ENCODE peak calls at places on chromosomes 13 and 19, in five cellular contexts. E, F, T, M and C are unnamed samples.
A peak's percentile ranks its signal among the peaks of the same experiment; 100 is the strongest.

GRCh38 chr13:97223711-97224461 is 1.8 kb downstream of the MBNL2 start:
- DNase-seq in E (peak; percentile 96), F (peak; percentile 19), T (peak; percentile 89), M (no peak), C (no peak)

GRCh38 chr13:43348397-43348796 is 325.0 kb downstream of the DNAJC15 start:
- DNase-seq in E (peak; percentile 49), F (no peak), T (peak; percentile 53), M (no peak), C (no peak)

GRCh38 chr13:98548230-98548629 is 28.7 kb downstream of the STK24 start:
- DNase-seq in E (peak; percentile 50), F (no peak), T (no peak), M (no peak), C (no peak)

GRCh38 chr19:30969586-30969985 is 379.6 kb downstream of the TSHZ3 start:
- DNase-seq in E (no peak), F (no peak), T (no peak), M (no peak), C (no peak)

GRCh38 chr19:31325342-31325741 is 23.9 kb downstream of the TSHZ3 start:
- DNase-seq in E (no peak), F (no peak), T (no peak), M (no peak), C (no peak)

GRCh38 chr13:114161644-114162532 is 17.2 kb upstream of the CFAP97D2 start:
- DNase-seq in E (peak; percentile 41), F (no peak), T (peak; percentile 40), M (peak; percentile 43), C (no peak)

GRCh38 chr13:51733656-51734334 is 70.2 kb downstream of the DHRS12 start:
- DNase-seq in E (no peak), F (no peak), T (peak; percentile 55), M (no peak), C (no peak)

GRCh38 chr19:53076984-53077383 is 26.2 kb downstream of the ZNF160 start:
- DNase-seq in E (peak; percentile 40), F (no peak), T (no peak), M (peak; percentile 33), C (peak; percentile 15)

GRCh38 chr13:66691149-66691548 is 539.0 kb downstream of the PCDH9 start:
- DNase-seq in E (no peak), F (no peak), T (no peak), M (no peak), C (no peak)

GRCh38 chr13:43766766-43767165 is 20.0 kb downstream of the ENOX1 start:
- DNase-seq in E (no peak), F (no peak), T (no peak), M (peak; percentile 21), C (no peak)

GRCh38 chr13:37457594-37457993 is 141.0 kb downstream of the POSTN start:
- DNase-seq in E (peak; percentile 49), F (no peak), T (peak; percentile 32), M (no peak), C (no peak)

GRCh38 chr13:20776751-20777150 is 3.0 kb upstream of the EEF1AKMT1 start:
- DNase-seq in E (no peak), F (no peak), T (no peak), M (no peak), C (no peak)

GRCh38 chr13:100363874-100364273 is 224.7 kb downstream of the GGACT start:
- DNase-seq in E (peak; percentile 81), F (no peak), T (peak; percentile 41), M (no peak), C (no peak)

GRCh38 chr19:39304701-39305571 is 8.7 kb downstream of the IFNL1 start:
- DNase-seq in E (no peak), F (no peak), T (no peak), M (no peak), C (no peak)

GRCh38 chr19:50204811-50205675 is 1.6 kb downstream of the MYH14 start:
- DNase-seq in E (no peak), F (no peak), T (no peak), M (peak; percentile 65), C (no peak)

GRCh38 chr19:44745386-44745831 is 3.1 kb upstream of the BCL3 start:
- DNase-seq in E (peak; percentile 83), F (no peak), T (peak; percentile 86), M (peak; percentile 85), C (no peak)

GRCh38 chr13:43880930-43881329 is 1.2 kb downstream of the LACC1 start:
- DNase-seq in E (no peak), F (no peak), T (no peak), M (no peak), C (no peak)

GRCh38 chr13:91817250-91817649 is 418.8 kb downstream of the GPC5 start:
- DNase-seq in E (peak; percentile 4), F (no peak), T (peak; percentile 26), M (no peak), C (no peak)
- TF ChIP-seq CTCF in E (peak; percentile 17), F (no peak), T (peak; percentile 33), M (peak; percentile 13), C (no peak)

GRCh38 chr13:34357435-34358232 is 539.7 kb downstream of the RFC3 start:
- DNase-seq in E (peak; percentile 73), F (no peak), T (peak; percentile 50), M (no peak), C (no peak)
- TF ChIP-seq CTCF in E (no peak), F (no peak), T (no peak), M (no peak), C (no peak)

DNA sequence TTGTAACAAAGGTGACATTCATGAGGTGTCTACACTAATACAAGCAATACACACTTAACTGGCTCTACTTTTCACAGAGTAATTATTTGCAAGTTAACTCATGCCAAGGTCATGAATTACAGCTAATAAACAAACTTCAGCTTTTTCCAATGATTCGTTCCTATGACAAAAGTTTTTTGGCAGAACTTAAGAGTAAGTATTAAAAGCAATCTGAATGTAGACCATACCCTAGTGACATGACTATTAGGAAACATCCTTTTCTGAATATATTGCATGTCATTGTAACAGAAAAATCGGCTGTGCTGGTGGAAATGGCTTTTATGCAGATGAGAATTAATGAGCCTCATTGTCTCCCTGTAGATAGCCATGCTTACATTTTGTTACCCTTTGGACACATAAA is 72.0 kb downstream of the LHFPL6 start:
- DNase-seq in E (peak; percentile 68), F (no peak), T (no peak), M (no peak), C (no peak)
- TF ChIP-seq CTCF in E (no peak), F (no peak), T (no peak), M (no peak), C (no peak)

GRCh38 chr13:69109891-69110525 is 997.6 kb upstream of the ATXN8OS start:
- DNase-seq in E (no peak), F (no peak), T (no peak), M (no peak), C (no peak)

GRCh38 chr13:69107436-69107835 is 1000.2 kb upstream of the ATXN8OS start:
- DNase-seq in E (no peak), F (no peak), T (no peak), M (no peak), C (no peak)

DNA sequence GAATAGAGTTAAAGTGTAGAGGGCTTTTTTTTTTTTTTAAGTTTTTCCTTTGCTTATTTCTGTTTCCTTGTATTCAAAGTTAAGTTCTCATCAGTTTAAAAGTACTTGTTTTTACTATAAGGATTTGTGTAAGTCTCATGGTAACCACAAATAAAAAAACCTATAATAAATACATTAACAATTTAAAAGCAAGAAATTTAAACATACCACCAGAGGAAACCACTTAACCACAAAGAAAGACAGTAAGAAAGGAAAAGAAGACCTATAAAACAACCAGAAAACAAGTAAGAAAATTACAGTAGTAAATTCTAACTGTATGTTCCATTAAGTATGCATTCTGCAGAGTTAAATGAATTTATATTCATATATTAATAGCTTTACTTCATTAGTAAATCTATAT is 999.1 kb upstream of the ATXN8OS start:
- DNase-seq in E (no peak), F (no peak), T (no peak), M (no peak), C (no peak)
- TF ChIP-seq CTCF in E (no peak), F (no peak), T (no peak), M (no peak), C (no peak)

GRCh38 chr19:18157465-18158063 is 4.6 kb downstream of the PIK3R2 start:
- DNase-seq in E (no peak), F (no peak), T (peak; percentile 80), M (peak; percentile 40), C (no peak)
- TF ChIP-seq CTCF in E (no peak), F (no peak), T (no peak), M (no peak), C (no peak)

DNA sequence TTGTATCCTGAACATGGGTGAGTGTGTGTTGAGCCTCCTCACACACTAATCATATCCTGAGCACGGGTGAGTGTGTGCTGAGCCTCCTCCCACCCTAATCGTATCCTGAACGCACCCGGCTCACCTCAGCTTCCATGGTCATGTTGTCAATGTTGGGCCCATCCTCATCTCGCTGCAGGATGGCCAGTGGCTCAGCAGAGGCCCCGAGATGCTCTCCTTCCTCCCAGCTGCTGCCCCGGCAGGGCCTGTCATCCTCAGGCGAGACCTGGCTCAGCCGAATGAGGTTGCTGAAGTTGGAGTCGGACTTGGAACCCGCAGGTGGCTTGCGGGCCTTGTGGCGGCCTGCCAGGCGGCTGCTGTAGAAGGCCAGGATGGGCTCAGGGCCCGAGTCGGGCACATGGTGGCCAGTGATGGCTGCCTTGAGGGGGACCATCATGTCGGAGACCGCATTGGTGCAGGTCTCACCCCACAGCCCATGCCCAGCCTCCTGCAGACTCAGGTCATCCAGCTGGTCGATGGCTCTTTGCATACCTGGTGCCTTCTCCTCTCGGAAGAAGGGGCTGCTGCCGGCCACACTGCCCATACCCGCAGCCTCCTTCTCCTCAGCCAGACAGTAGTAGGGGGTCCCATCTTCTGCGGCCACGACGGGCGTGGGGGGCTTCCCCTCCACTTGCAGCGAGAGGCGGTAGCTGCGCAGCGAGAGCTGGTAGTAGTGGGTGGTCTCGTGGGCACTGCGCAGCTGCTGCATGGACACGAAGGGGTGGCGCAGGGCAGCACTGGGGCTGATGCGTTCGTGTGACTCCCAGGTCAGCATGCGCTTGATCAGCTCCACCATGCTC is 9.6 kb downstream of the HIPK4 start:
- DNase-seq in E (no peak), F (no peak), T (no peak), M (no peak), C (no peak)
- TF ChIP-seq CTCF in E (no peak), F (no peak), T (no peak), M (no peak), C (no peak)

GRCh38 chr19:1811942-1812425 is at the start of gene ATP8B3:
- DNase-seq in E (no peak), F (no peak), T (no peak), M (no peak), C (no peak)
- TF ChIP-seq CTCF in E (no peak), F (no peak), T (no peak), M (no peak), C (peak; percentile 23)

GRCh38 chr19:14094854-14095253 is 4.3 kb upstream of the SAMD1 start:
- DNase-seq in E (no peak), F (no peak), T (no peak), M (no peak), C (no peak)

GRCh38 chr19:14091885-14092462 is 1.4 kb upstream of the SAMD1 start:
- DNase-seq in E (no peak), F (no peak), T (no peak), M (no peak), C (no peak)

GRCh38 chr19:14097532-14098151 is 7.1 kb upstream of the SAMD1 start:
- DNase-seq in E (no peak), F (no peak), T (no peak), M (no peak), C (no peak)

GRCh38 chr19:14093117-14093784 is 2.7 kb upstream of the SAMD1 start:
- DNase-seq in E (no peak), F (no peak), T (no peak), M (no peak), C (no peak)

GRCh38 chr19:14096272-14096992 is 5.9 kb upstream of the SAMD1 start:
- DNase-seq in E (no peak), F (no peak), T (no peak), M (no peak), C (no peak)
- TF ChIP-seq CTCF in E (peak; percentile 8), F (no peak), T (peak; percentile 8), M (no peak), C (no peak)

GRCh38 chr13:69567514-69567913 is 540.1 kb upstream of the ATXN8OS start:
- DNase-seq in E (no peak), F (no peak), T (no peak), M (no peak), C (no peak)
- TF ChIP-seq CTCF in E (no peak), F (no peak), T (no peak), M (no peak), C (no peak)